ENCODE peak calls at places on chromosome 7, in nine cellular contexts. One of them, this sample, is unnamed.

GRCh38 chr7:69871886-69872592 is 273.8 kb downstream of the AUTS2 start:
- DNase-seq in AG09309: no peak
- DNase-seq in myocyte: no peak
- DNase-seq in hippocampal formation: no peak
- DNase-seq in GF-D8: no peak
- DNase-seq in cardiac fibroblast: no peak
- DNase-seq in hypothalamus: no peak
- DNase-seq in stimulated activated CD8-positive, alpha-beta memory T cell treated with anti-CD3 and anti-CD28 coated beads, Interleukin-2, amount 100 ng/mL, for 48 hours: no peak
- DNase-seq in T-helper 1 cell: no peak
- DNase-seq in this sample: no peak

GRCh38 chr7:22821702-22822485 is 755 bp downstream of the TOMM7 start:
- DNase-seq in hypothalamus: peak; percentile 8
- DNase-seq in AG09309: no peak
- DNase-seq in T-helper 1 cell: no peak
- DNase-seq in hippocampal formation: no peak
- DNase-seq in stimulated activated CD8-positive, alpha-beta memory T cell treated with anti-CD3 and anti-CD28 coated beads, Interleukin-2, amount 100 ng/mL, for 48 hours: no peak
- DNase-seq in GF-D8: no peak
- DNase-seq in myocyte: peak; percentile 28
- DNase-seq in cardiac fibroblast: peak; percentile 29
- DNase-seq in this sample: peak; percentile 25

GRCh38 chr7:33459340-33459751 is 330.0 kb downstream of the BBS9 start:
- DNase-seq in stimulated activated CD8-positive, alpha-beta memory T cell treated with anti-CD3 and anti-CD28 coated beads, Interleukin-2, amount 100 ng/mL, for 48 hours: no peak
- DNase-seq in myocyte: peak; percentile 81
- DNase-seq in hypothalamus: no peak
- DNase-seq in AG09309: peak; percentile 52
- DNase-seq in cardiac fibroblast: peak; percentile 70
- DNase-seq in T-helper 1 cell: no peak
- DNase-seq in GF-D8: no peak
- DNase-seq in hippocampal formation: no peak
- DNase-seq in this sample: peak; percentile 50

GRCh38 chr7:2009541-2010001 is 223.2 kb downstream of the MAD1L1 start:
- DNase-seq in AG09309: no peak
- DNase-seq in GF-D8: no peak
- DNase-seq in stimulated activated CD8-positive, alpha-beta memory T cell treated with anti-CD3 and anti-CD28 coated beads, Interleukin-2, amount 100 ng/mL, for 48 hours: no peak
- DNase-seq in T-helper 1 cell: peak; percentile 2
- DNase-seq in cardiac fibroblast: no peak
- DNase-seq in myocyte: peak; percentile 61
- DNase-seq in hypothalamus: peak; percentile 32
- DNase-seq in hippocampal formation: no peak
- DNase-seq in this sample: peak; percentile 36

GRCh38 chr7:17690030-17690429 is 250.3 kb downstream of the SNX13 start:
- DNase-seq in T-helper 1 cell: no peak
- DNase-seq in cardiac fibroblast: peak; percentile 98
- DNase-seq in myocyte: peak; percentile 92
- DNase-seq in GF-D8: peak; percentile 81
- DNase-seq in hypothalamus: no peak
- DNase-seq in AG09309: peak; percentile 91
- DNase-seq in hippocampal formation: no peak
- DNase-seq in stimulated activated CD8-positive, alpha-beta memory T cell treated with anti-CD3 and anti-CD28 coated beads, Interleukin-2, amount 100 ng/mL, for 48 hours: no peak
- DNase-seq in this sample: no peak

GRCh38 chr7:39934132-39934531 is 15.9 kb upstream of the CDK13 start:
- DNase-seq in AG09309: no peak
- DNase-seq in cardiac fibroblast: no peak
- DNase-seq in myocyte: no peak
- DNase-seq in T-helper 1 cell: no peak
- DNase-seq in GF-D8: no peak
- DNase-seq in stimulated activated CD8-positive, alpha-beta memory T cell treated with anti-CD3 and anti-CD28 coated beads, Interleukin-2, amount 100 ng/mL, for 48 hours: no peak
- DNase-seq in hypothalamus: no peak
- DNase-seq in hippocampal formation: no peak
- DNase-seq in this sample: no peak

GRCh38 chr7:39950473-39951155 is 558 bp downstream of the CDK13 start:
- DNase-seq in T-helper 1 cell: peak; percentile 9
- DNase-seq in myocyte: no peak
- DNase-seq in stimulated activated CD8-positive, alpha-beta memory T cell treated with anti-CD3 and anti-CD28 coated beads, Interleukin-2, amount 100 ng/mL, for 48 hours: peak; percentile 26
- DNase-seq in hypothalamus: peak; percentile 79
- DNase-seq in AG09309: no peak
- DNase-seq in GF-D8: no peak
- DNase-seq in cardiac fibroblast: peak; percentile 49
- DNase-seq in hippocampal formation: no peak
- DNase-seq in this sample: peak; percentile 19

GRCh38 chr7:43761919-43762318 is 3.4 kb downstream of the BLVRA start:
- DNase-seq in GF-D8: no peak
- DNase-seq in T-helper 1 cell: no peak
- DNase-seq in hypothalamus: no peak
- DNase-seq in myocyte: no peak
- DNase-seq in cardiac fibroblast: no peak
- DNase-seq in hippocampal formation: no peak
- DNase-seq in AG09309: no peak
- DNase-seq in stimulated activated CD8-positive, alpha-beta memory T cell treated with anti-CD3 and anti-CD28 coated beads, Interleukin-2, amount 100 ng/mL, for 48 hours: no peak
- DNase-seq in this sample: no peak